ENCODE peak calls at places on chromosomes 13 and 19, in eight cellular contexts. One of them, this sample, is unnamed.

GRCh38 chr19:21322528-21322927 is 6.7 kb downstream of the ZNF708 start:
- DNase-seq in lower leg skin: no peak
- DNase-seq in heart right ventricle: peak
- DNase-seq in CD4-positive, alpha-beta T cell: no peak
- DNase-seq in psoas muscle: no peak
- DNase-seq in tibial artery: no peak
- DNase-seq in AG04450: no peak
- DNase-seq in astrocyte: peak
- DNase-seq in this sample: no peak

GRCh38 chr13:48161530-48162179 is 66.8 kb upstream of the MED4 start:
- DNase-seq in lower leg skin: peak
- DNase-seq in heart right ventricle: peak
- DNase-seq in CD4-positive, alpha-beta T cell: no peak
- DNase-seq in psoas muscle: peak
- DNase-seq in tibial artery: peak
- DNase-seq in AG04450: no peak
- DNase-seq in astrocyte: no peak
- DNase-seq in this sample: no peak

GRCh38 chr19:46080561-46080960 is 39.8 kb upstream of the IGFL4 start:
- DNase-seq in lower leg skin: no peak
- DNase-seq in heart right ventricle: no peak
- DNase-seq in CD4-positive, alpha-beta T cell: no peak
- DNase-seq in psoas muscle: no peak
- DNase-seq in tibial artery: no peak
- DNase-seq in AG04450: peak
- DNase-seq in astrocyte: peak
- DNase-seq in this sample: no peak

GRCh38 chr19:3443840-3444694 is 36.3 kb downstream of the SMIM24 start:
- DNase-seq in lower leg skin: no peak
- DNase-seq in heart right ventricle: peak
- DNase-seq in CD4-positive, alpha-beta T cell: no peak
- DNase-seq in psoas muscle: no peak
- DNase-seq in tibial artery: no peak
- DNase-seq in AG04450: no peak
- DNase-seq in astrocyte: no peak
- DNase-seq in this sample: no peak

GRCh38 chr13:51502206-51502651 is 49.4 kb upstream of the INTS6 start:
- DNase-seq in lower leg skin: no peak
- DNase-seq in heart right ventricle: no peak
- DNase-seq in CD4-positive, alpha-beta T cell: no peak
- DNase-seq in psoas muscle: no peak
- DNase-seq in tibial artery: no peak
- DNase-seq in AG04450: no peak
- DNase-seq in astrocyte: peak
- DNase-seq in this sample: no peak

GRCh38 chr19:44530777-44531176 is 1.3 kb upstream of the CEACAM20 start:
- DNase-seq in lower leg skin: no peak
- DNase-seq in heart right ventricle: no peak
- DNase-seq in CD4-positive, alpha-beta T cell: no peak
- DNase-seq in psoas muscle: no peak
- DNase-seq in tibial artery: no peak
- DNase-seq in AG04450: no peak
- DNase-seq in astrocyte: peak
- DNase-seq in this sample: no peak

GRCh38 chr19:17236831-17237543 is 8.7 kb downstream of the NR2F6 start:
- DNase-seq in lower leg skin: no peak
- DNase-seq in heart right ventricle: no peak
- DNase-seq in CD4-positive, alpha-beta T cell: no peak
- DNase-seq in psoas muscle: peak
- DNase-seq in tibial artery: no peak
- DNase-seq in AG04450: no peak
- DNase-seq in astrocyte: no peak
- DNase-seq in this sample: no peak

GRCh38 chr13:54633461-54633860 is 1604.8 kb downstream of the OLFM4 start:
- DNase-seq in lower leg skin: no peak
- DNase-seq in heart right ventricle: no peak
- DNase-seq in CD4-positive, alpha-beta T cell: no peak
- DNase-seq in psoas muscle: no peak
- DNase-seq in tibial artery: no peak
- DNase-seq in AG04450: no peak
- DNase-seq in astrocyte: no peak
- DNase-seq in this sample: no peak

GRCh38 chr13:39415403-39415802 is 187.6 kb downstream of the LHFPL6 start:
- DNase-seq in lower leg skin: no peak
- DNase-seq in heart right ventricle: peak
- DNase-seq in CD4-positive, alpha-beta T cell: no peak
- DNase-seq in psoas muscle: peak
- DNase-seq in tibial artery: peak
- DNase-seq in AG04450: no peak
- DNase-seq in astrocyte: no peak
- DNase-seq in this sample: no peak

GRCh38 chr13:47546265-47546962 is 454.7 kb downstream of the SUCLA2 start:
- DNase-seq in lower leg skin: no peak
- DNase-seq in heart right ventricle: no peak
- DNase-seq in CD4-positive, alpha-beta T cell: no peak
- DNase-seq in psoas muscle: no peak
- DNase-seq in tibial artery: no peak
- DNase-seq in AG04450: no peak
- DNase-seq in astrocyte: no peak
- DNase-seq in this sample: no peak

GRCh38 chr13:69198706-69199105 is 908.9 kb upstream of the ATXN8OS start:
- DNase-seq in lower leg skin: no peak
- DNase-seq in heart right ventricle: no peak
- DNase-seq in CD4-positive, alpha-beta T cell: no peak
- DNase-seq in psoas muscle: no peak
- DNase-seq in tibial artery: no peak
- DNase-seq in AG04450: no peak
- DNase-seq in astrocyte: no peak
- DNase-seq in this sample: no peak

GRCh38 chr13:40520916-40521315 is 145.5 kb downstream of the FOXO1 start:
- DNase-seq in lower leg skin: no peak
- DNase-seq in heart right ventricle: no peak
- DNase-seq in CD4-positive, alpha-beta T cell: no peak
- DNase-seq in psoas muscle: no peak
- DNase-seq in tibial artery: no peak
- DNase-seq in AG04450: no peak
- DNase-seq in astrocyte: no peak
- DNase-seq in this sample: no peak

GRCh38 chr13:28411859-28412353 is 83.0 kb downstream of the FLT1 start:
- DNase-seq in lower leg skin: no peak
- DNase-seq in heart right ventricle: no peak
- DNase-seq in CD4-positive, alpha-beta T cell: no peak
- DNase-seq in psoas muscle: no peak
- DNase-seq in tibial artery: no peak
- DNase-seq in AG04450: no peak
- DNase-seq in astrocyte: no peak
- DNase-seq in this sample: no peak

GRCh38 chr13:94261163-94261562 is 218.3 kb downstream of the DCT start:
- DNase-seq in lower leg skin: no peak
- DNase-seq in heart right ventricle: no peak
- DNase-seq in CD4-positive, alpha-beta T cell: no peak
- DNase-seq in psoas muscle: no peak
- DNase-seq in tibial artery: no peak
- DNase-seq in AG04450: no peak
- DNase-seq in astrocyte: no peak
- DNase-seq in this sample: no peak

GRCh38 chr19:4829001-4829712 is 2.4 kb downstream of the TICAM1 start:
- DNase-seq in lower leg skin: no peak
- DNase-seq in heart right ventricle: no peak
- DNase-seq in CD4-positive, alpha-beta T cell: no peak
- DNase-seq in psoas muscle: no peak
- DNase-seq in tibial artery: no peak
- DNase-seq in AG04450: no peak
- DNase-seq in astrocyte: no peak
- DNase-seq in this sample: no peak

GRCh38 chr13:49814551-49815270 is 22.2 kb upstream of the KPNA3 start:
- DNase-seq in lower leg skin: no peak
- DNase-seq in heart right ventricle: no peak
- DNase-seq in CD4-positive, alpha-beta T cell: no peak
- DNase-seq in psoas muscle: no peak
- DNase-seq in tibial artery: no peak
- DNase-seq in AG04450: no peak
- DNase-seq in astrocyte: no peak
- DNase-seq in this sample: no peak

GRCh38 chr13:19845758-19846157 is 17.7 kb downstream of the ZMYM5 start:
- DNase-seq in lower leg skin: no peak
- DNase-seq in heart right ventricle: no peak
- DNase-seq in CD4-positive, alpha-beta T cell: no peak
- DNase-seq in psoas muscle: no peak
- DNase-seq in tibial artery: no peak
- DNase-seq in AG04450: peak
- DNase-seq in astrocyte: peak
- DNase-seq in this sample: no peak

GRCh38 chr19:33557720-33558119 is 36.1 kb upstream of the PEPD start:
- DNase-seq in lower leg skin: no peak
- DNase-seq in heart right ventricle: no peak
- DNase-seq in CD4-positive, alpha-beta T cell: no peak
- DNase-seq in psoas muscle: no peak
- DNase-seq in tibial artery: no peak
- DNase-seq in AG04450: no peak
- DNase-seq in astrocyte: no peak
- DNase-seq in this sample: no peak

GRCh38 chr13:53200075-53200474 is 171.5 kb downstream of the OLFM4 start:
- DNase-seq in lower leg skin: no peak
- DNase-seq in heart right ventricle: no peak
- DNase-seq in CD4-positive, alpha-beta T cell: no peak
- DNase-seq in psoas muscle: no peak
- DNase-seq in tibial artery: no peak
- DNase-seq in AG04450: no peak
- DNase-seq in astrocyte: no peak
- DNase-seq in this sample: no peak

DNA sequence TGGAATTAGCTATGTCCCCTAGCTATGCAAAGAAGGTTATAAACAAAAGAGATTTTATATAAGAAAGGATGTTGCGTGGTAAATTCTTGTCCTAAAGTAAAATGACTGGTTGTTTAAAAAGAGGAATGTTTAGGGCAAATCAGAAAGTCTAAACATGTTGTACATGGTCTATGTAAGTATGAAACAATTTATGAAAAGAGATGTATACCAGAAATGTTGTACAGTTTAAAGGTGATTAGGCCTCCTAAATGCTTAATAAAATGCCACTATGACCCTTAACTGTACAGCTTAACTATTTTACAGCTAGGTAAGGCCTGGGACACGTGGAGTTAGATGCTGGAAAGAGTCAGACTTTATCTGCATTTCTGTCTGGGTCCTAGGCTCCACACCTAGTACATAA is 775.9 kb upstream of the KLHL1 start:
- DNase-seq in lower leg skin: no peak
- DNase-seq in heart right ventricle: no peak
- DNase-seq in CD4-positive, alpha-beta T cell: no peak
- DNase-seq in psoas muscle: no peak
- DNase-seq in tibial artery: no peak
- DNase-seq in AG04450: no peak
- DNase-seq in astrocyte: no peak
- DNase-seq in this sample: no peak
- TF ChIP-seq CTCF in lower leg skin: no peak
- TF ChIP-seq CTCF in heart right ventricle: no peak
- TF ChIP-seq CTCF in CD4-positive, alpha-beta T cell: no peak
- TF ChIP-seq CTCF in psoas muscle: no peak
- TF ChIP-seq CTCF in tibial artery: no peak
- TF ChIP-seq CTCF in AG04450: no peak
- TF ChIP-seq CTCF in astrocyte: no peak
- TF ChIP-seq CTCF in this sample: no peak

GRCh38 chr19:29283366-29283765 is 70.4 kb upstream of the UQCRFS1 start:
- DNase-seq in lower leg skin: no peak
- DNase-seq in heart right ventricle: no peak
- DNase-seq in CD4-positive, alpha-beta T cell: no peak
- DNase-seq in psoas muscle: no peak
- DNase-seq in tibial artery: no peak
- DNase-seq in AG04450: no peak
- DNase-seq in astrocyte: no peak
- DNase-seq in this sample: no peak

GRCh38 chr19:29288276-29288675 is 75.3 kb upstream of the UQCRFS1 start:
- DNase-seq in lower leg skin: no peak
- DNase-seq in heart right ventricle: no peak
- DNase-seq in CD4-positive, alpha-beta T cell: no peak
- DNase-seq in psoas muscle: no peak
- DNase-seq in tibial artery: no peak
- DNase-seq in AG04450: no peak
- DNase-seq in astrocyte: no peak
- DNase-seq in this sample: no peak

GRCh38 chr19:29287061-29287460 is 74.1 kb upstream of the UQCRFS1 start:
- DNase-seq in lower leg skin: no peak
- DNase-seq in heart right ventricle: no peak
- DNase-seq in CD4-positive, alpha-beta T cell: no peak
- DNase-seq in psoas muscle: no peak
- DNase-seq in tibial artery: no peak
- DNase-seq in AG04450: no peak
- DNase-seq in astrocyte: no peak
- DNase-seq in this sample: no peak

GRCh38 chr19:29285187-29285687 is 72.3 kb upstream of the UQCRFS1 start:
- DNase-seq in lower leg skin: no peak
- DNase-seq in heart right ventricle: no peak
- DNase-seq in CD4-positive, alpha-beta T cell: no peak
- DNase-seq in psoas muscle: no peak
- DNase-seq in tibial artery: no peak
- DNase-seq in AG04450: no peak
- DNase-seq in astrocyte: no peak
- DNase-seq in this sample: no peak

DNA sequence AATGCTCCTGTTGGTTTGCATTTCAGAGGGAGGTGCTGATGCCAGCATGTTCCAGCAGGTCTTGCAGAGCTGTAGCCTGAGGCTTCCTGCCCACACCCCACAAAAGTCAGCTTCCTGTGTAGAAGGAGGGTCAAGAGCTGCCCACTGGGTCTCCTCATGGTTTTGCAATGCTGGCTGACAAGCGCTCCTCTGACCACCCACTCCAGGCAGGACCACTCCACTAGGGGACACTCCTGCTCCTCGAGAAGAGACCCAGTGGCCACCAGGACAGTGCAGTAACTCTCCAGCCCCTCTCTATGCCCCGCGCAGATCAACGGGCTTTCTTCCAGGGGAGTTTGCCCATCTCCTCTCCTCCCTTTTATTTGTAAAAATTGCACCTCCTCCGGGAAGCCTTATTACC is 72.9 kb upstream of the UQCRFS1 start:
- DNase-seq in lower leg skin: no peak
- DNase-seq in heart right ventricle: no peak
- DNase-seq in CD4-positive, alpha-beta T cell: no peak
- DNase-seq in psoas muscle: no peak
- DNase-seq in tibial artery: no peak
- DNase-seq in AG04450: no peak
- DNase-seq in astrocyte: no peak
- DNase-seq in this sample: no peak
- TF ChIP-seq CTCF in lower leg skin: no peak
- TF ChIP-seq CTCF in heart right ventricle: no peak
- TF ChIP-seq CTCF in CD4-positive, alpha-beta T cell: no peak
- TF ChIP-seq CTCF in psoas muscle: no peak
- TF ChIP-seq CTCF in tibial artery: no peak
- TF ChIP-seq CTCF in AG04450: no peak
- TF ChIP-seq CTCF in astrocyte: no peak
- TF ChIP-seq CTCF in this sample: peak

GRCh38 chr19:8335343-8336071 is 7.6 kb downstream of the KANK3 start:
- DNase-seq in lower leg skin: no peak
- DNase-seq in heart right ventricle: no peak
- DNase-seq in CD4-positive, alpha-beta T cell: no peak
- DNase-seq in psoas muscle: peak
- DNase-seq in tibial artery: no peak
- DNase-seq in AG04450: no peak
- DNase-seq in astrocyte: no peak
- DNase-seq in this sample: no peak
- TF ChIP-seq CTCF in lower leg skin: no peak
- TF ChIP-seq CTCF in heart right ventricle: no peak
- TF ChIP-seq CTCF in CD4-positive, alpha-beta T cell: no peak
- TF ChIP-seq CTCF in psoas muscle: no peak
- TF ChIP-seq CTCF in tibial artery: no peak
- TF ChIP-seq CTCF in AG04450: peak
- TF ChIP-seq CTCF in astrocyte: no peak
- TF ChIP-seq CTCF in this sample: peak

GRCh38 chr13:99892189-99892588 is 79.4 kb downstream of the ZIC5 start:
- DNase-seq in lower leg skin: no peak
- DNase-seq in heart right ventricle: no peak
- DNase-seq in CD4-positive, alpha-beta T cell: no peak
- DNase-seq in psoas muscle: no peak
- DNase-seq in tibial artery: no peak
- DNase-seq in AG04450: no peak
- DNase-seq in astrocyte: no peak
- DNase-seq in this sample: no peak
- TF ChIP-seq CTCF in lower leg skin: no peak
- TF ChIP-seq CTCF in heart right ventricle: no peak
- TF ChIP-seq CTCF in CD4-positive, alpha-beta T cell: no peak
- TF ChIP-seq CTCF in psoas muscle: no peak
- TF ChIP-seq CTCF in tibial artery: no peak
- TF ChIP-seq CTCF in AG04450: no peak
- TF ChIP-seq CTCF in astrocyte: no peak
- TF ChIP-seq CTCF in this sample: no peak

This sample was measured in progenitor cell of endocrine pancreas.